ENCODE peak calls at places on chromosomes 5 and 9, in eight cellular contexts. Q is neuronal stem cell; V is effector memory CD4-positive, alpha-beta T cell; D is CD4-positive, alpha-beta memory T cell; P is endodermal cell; O is aorta; W is keratinocyte; H is psoas muscle. G is an unnamed sample.

GRCh38 chr9:87898151-87898550 is 15.5 kb downstream of the SPATA31E1 start:
- DNase-seq in D (no peak), W (no peak), V (no peak), P (no peak), O (no peak), Q (no peak), H (no peak), G (no peak)

GRCh38 chr5:150078802-150079654 is 7.3 kb downstream of the CSF1R start:
- DNase-seq in O (no peak), W (no peak), P (peak; percentile 29), Q (no peak), H (no peak), V (no peak), D (no peak), G (no peak)

GRCh38 chr5:168612123-168612522 is 33.0 kb upstream of the PANK3 start:
- DNase-seq in P (no peak), D (no peak), W (no peak), H (no peak), V (no peak), O (no peak), Q (no peak), G (no peak)

GRCh38 chr5:41695920-41696582 is 174.2 kb downstream of the OXCT1 start:
- DNase-seq in Q (no peak), D (no peak), W (no peak), V (no peak), H (no peak), O (no peak), P (peak; percentile 46), G (peak; percentile 8)

GRCh38 chr5:90020575-90021535 is 388.7 kb downstream of the CETN3 start:
- DNase-seq in O (no peak), H (no peak), P (no peak), D (no peak), Q (no peak), W (no peak), V (no peak), G (peak; percentile 20)

GRCh38 chr5:132268698-132269551 is 11.4 kb downstream of the PDLIM4 start:
- DNase-seq in D (no peak), H (peak; percentile 32), V (no peak), Q (no peak), W (no peak), O (peak; percentile 59), P (no peak), G (no peak)

GRCh38 chr9:6384732-6385131 is 28.3 kb upstream of the UHRF2 start:
- DNase-seq in V (no peak), H (no peak), P (no peak), W (no peak), Q (no peak), O (no peak), D (no peak), G (no peak)

GRCh38 chr5:38323645-38324295 is 65.4 kb downstream of the EGFLAM start:
- DNase-seq in H (peak; percentile 32), V (no peak), D (no peak), Q (no peak), P (no peak), W (peak; percentile 26), O (no peak), G (peak; percentile 14)

GRCh38 chr9:31821583-31821982 is 562.9 kb upstream of the ACO1 start:
- DNase-seq in D (no peak), O (no peak), W (no peak), V (no peak), Q (no peak), P (no peak), H (no peak), G (no peak)
- H3K4me3 ChIP-seq in D (no peak overlapping the region), O (no peak overlapping the region), W (no peak overlapping the region), V (no peak overlapping the region), Q (no peak overlapping the region), P (no peak overlapping the region), H (no peak overlapping the region), G (no peak overlapping the region)

GRCh38 chr5:115191439-115192031 is 21.8 kb upstream of the TRIM36 start:
- DNase-seq in D (no peak), V (no peak), P (no peak), H (no peak), Q (no peak), O (no peak), W (no peak), G (no peak)
- H3K4me1 ChIP-seq in D (no peaks in the 10 kb centered on the region), V (no peaks in the 10 kb centered on the region), P (peaks cover 8% of the 10 kb centered on the region), H (no peaks in the 10 kb centered on the region), Q (no peaks in the 10 kb centered on the region), O (no peaks in the 10 kb centered on the region), W (no peaks in the 10 kb centered on the region), G (peaks cover 12% of the 10 kb centered on the region)

DNA sequence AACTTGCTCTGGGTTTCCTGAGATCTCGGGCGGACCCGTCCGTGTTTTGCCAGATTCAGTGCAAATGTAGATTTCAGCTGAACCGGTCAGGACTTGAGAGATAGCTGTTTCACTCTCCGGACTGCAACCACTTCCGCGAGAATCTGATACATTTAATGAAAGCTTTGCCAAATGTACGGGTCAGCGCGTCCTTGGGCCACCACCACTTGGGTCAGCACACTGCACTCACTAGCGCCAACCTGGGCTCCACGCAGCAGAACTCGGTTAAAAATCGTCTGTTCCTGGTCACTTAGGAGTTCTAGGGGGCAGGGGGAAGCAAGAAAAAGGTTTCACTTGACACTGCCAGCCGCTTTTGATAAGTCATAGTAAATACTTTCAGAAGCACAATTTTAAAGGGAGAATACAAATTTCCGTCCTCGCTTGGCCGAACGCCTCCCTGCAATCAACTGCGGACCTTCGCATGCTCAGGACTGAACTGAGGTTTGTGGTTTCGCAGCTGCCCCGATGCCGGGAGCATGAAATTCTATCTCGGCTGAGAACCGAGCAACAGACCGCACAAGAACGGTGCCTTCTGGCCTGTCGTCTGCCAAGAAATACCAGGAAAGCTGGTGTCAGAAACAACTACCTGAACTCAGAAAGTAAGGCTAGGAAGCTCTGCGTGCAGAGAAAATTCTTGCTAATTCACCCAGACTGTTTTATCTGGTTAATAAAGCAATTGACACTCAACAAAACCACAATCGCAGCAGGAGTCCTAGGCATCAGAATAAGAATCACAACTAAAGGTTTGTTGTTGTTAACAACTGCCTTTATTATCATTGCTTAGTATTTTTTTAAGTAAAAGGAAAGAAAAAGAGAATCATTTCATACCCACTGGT is 4.2 kb upstream of the ISL1 start:
- DNase-seq in Q (peak; percentile 45), V (no peak), H (no peak), D (no peak), P (peak; percentile 79), W (no peak), O (no peak), G (no peak)
- H3K4me3 ChIP-seq in Q (no peak overlapping the region), V (no peak overlapping the region), H (peak overlapping the region; percentile 38), D (no peak overlapping the region), P (peak overlapping the region; percentile 79), W (peak overlapping the region; percentile 13), O (no peak overlapping the region), G (peak overlapping the region; percentile 46)

DNA sequence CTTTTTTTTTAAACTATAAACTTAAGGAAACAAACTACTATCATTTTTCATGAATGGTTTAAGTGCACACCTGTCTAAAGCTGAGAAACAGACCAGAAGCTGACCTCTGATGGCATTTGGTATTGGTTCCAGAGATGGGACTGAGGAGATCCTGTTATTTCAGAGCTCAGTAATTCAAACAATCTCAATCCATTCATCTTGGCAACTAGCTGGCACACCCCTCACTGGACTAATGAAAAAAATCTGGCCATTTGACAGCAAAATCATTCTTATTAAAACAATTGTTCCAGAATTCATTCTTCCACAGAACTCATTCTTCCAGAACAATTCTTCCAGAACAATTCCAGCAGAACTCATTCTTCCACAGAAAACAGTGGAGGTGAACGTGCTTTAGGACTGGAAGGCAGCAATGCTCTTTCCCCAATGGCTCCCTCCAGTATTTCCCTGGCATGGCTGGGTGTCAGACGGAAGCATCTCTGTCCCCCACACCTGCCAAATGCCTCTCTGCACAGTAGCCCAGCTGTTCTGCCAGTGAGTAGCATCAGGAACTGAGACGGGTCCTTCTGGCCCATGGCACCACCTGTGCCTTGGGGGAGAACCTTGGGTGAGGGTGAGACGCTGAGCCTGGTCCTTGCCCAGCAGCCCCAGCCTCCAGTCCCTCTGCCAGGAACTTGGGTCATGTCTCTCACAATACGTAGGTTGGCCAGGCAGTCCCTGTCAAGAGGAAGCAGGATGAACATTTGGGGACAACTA is 87.5 kb upstream of the EQTN start:
- DNase-seq in V (no peak), W (no peak), Q (no peak), H (no peak), D (no peak), O (no peak), P (no peak), G (no peak)
- H3K4me1 ChIP-seq in V (no peaks in the 10 kb centered on the region), W (peaks cover 59% of the 10 kb centered on the region), Q (no peaks in the 10 kb centered on the region), H (no peaks in the 10 kb centered on the region), D (no peaks in the 10 kb centered on the region), O (peaks cover 3% of the 10 kb centered on the region), P (no peaks in the 10 kb centered on the region), G (peaks cover 65% of the 10 kb centered on the region)

DNA sequence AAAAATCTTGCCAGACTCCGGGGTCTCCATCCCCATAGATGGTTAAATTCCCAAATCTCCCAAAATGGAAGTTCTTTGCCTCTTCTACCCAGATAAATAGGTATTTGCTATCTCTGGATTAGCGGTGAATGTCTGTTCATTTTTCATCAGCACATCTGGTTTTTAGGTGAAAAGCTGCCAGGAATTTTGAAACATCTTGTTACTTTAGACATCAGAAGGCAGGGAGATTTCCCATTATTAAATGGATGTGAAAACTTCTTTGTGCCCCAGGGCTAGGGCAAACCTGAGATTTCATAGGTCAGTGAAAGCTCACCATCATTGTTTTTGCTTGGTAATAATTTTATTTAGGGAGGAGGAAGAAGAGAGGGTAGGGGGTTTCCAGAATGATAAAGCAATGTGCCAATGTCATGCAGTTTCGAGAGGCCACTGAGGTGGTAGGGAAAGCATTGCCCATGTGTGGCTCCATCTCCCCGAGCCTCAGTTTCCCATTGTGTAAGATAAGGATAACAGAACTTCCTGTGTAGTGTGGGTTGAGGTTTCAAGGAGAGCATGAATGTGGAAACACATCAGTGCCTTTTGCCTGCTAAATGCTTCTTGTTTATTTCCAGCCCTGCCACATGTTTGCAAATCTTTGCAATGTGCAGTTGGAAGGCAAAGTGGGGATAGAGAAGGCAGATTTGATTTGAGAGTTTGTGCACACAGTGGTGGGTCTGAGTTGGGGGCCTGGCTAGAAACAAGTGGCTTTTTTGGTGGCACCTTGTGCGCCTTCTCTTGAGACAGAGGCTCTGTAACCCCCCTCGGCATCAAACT is 147.2 kb upstream of the KLF4 start:
- DNase-seq in O (no peak), H (no peak), Q (no peak), V (no peak), P (no peak), W (no peak), D (no peak), G (no peak)
- H3K4me3 ChIP-seq in O (no peak overlapping the region), H (peak overlapping the region; percentile 65), Q (no peak overlapping the region), V (no peak overlapping the region), P (no peak overlapping the region), W (no peak overlapping the region), D (no peak overlapping the region), G (no peak overlapping the region)

GRCh38 chr5:169811023-169811422 is 169.3 kb downstream of the INSYN2B start:
- DNase-seq in P (no peak), O (no peak), W (no peak), V (no peak), D (no peak), H (no peak), Q (no peak), G (no peak)
- H3K4me1 ChIP-seq in P (peaks cover 5% of the 10 kb centered on the region), O (no peaks in the 10 kb centered on the region), W (no peaks in the 10 kb centered on the region), V (no peaks in the 10 kb centered on the region), D (no peaks in the 10 kb centered on the region), H (no peaks in the 10 kb centered on the region), Q (no peaks in the 10 kb centered on the region), G (no peaks in the 10 kb centered on the region)

DNA sequence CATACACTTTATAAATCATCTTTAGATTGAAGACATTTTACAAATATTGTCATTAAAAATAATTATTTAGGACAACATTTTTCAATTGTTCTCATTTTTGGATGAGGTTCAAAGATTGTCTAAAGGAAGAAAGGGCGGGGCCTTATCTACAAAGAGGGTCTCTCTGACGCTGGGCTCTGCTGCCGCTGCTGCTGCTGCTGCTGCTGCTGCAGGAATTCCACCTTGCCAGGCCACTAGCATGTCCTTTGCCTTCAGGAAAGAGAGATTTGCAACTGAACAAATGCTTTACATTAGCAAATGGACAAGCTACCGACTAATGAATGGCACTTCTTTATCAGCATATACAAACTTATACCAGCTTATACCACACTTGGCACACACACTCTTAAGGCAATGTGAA is 220.8 kb upstream of the TMEM161B start:
- DNase-seq in Q (no peak), P (no peak), H (no peak), V (no peak), D (no peak), W (no peak), O (no peak), G (no peak)
- H3K4me3 ChIP-seq in Q (no peak overlapping the region), P (no peak overlapping the region), H (no peak overlapping the region), V (no peak overlapping the region), D (no peak overlapping the region), W (no peak overlapping the region), O (no peak overlapping the region), G (no peak overlapping the region)